ENCODE peak calls at places on chromosomes 13 and 19, in six cellular contexts. C is caudate nucleus; B is activated naive CD4-positive, alpha-beta T cell treated with anti-CD3 and anti-CD28 coated beads, Interleukin-2, amount 50 U/mL, for 72 hours; L is NCI-H1694; A is fibroblast of lung; Z is T-helper 2 cell treated with Interferon-gamma antibody and Interleukin-4, amounts not matched to agents 5 μg/mL and 100 μg/mL, for 36 hours. G is an unnamed sample.

GRCh38 chr13:51714663-51715168 is 89.2 kb downstream of the DHRS12 start:
- DNase-seq in C (no peak), B (no peak), L (no peak), A (peak; percentile 76), Z (no peak), G (peak; percentile 83)

GRCh38 chr13:96075953-96076543 is 13.9 kb upstream of the HS6ST3 start:
- DNase-seq in C (no peak), B (no peak), L (no peak), A (no peak), Z (no peak), G (no peak)

GRCh38 chr13:112968380-112968909 is 569 bp upstream of the MCF2L start:
- DNase-seq in C (no peak), B (peak; percentile 68), L (no peak), A (no peak), Z (no peak), G (no peak)

GRCh38 chr19:535017-535835 is 3.7 kb downstream of the CDC34 start:
- DNase-seq in C (no peak), B (no peak), L (no peak), A (no peak), Z (no peak), G (no peak)

GRCh38 chr13:108961542-108962125 is 332.2 kb downstream of the MYO16 start:
- DNase-seq in C (no peak), B (no peak), L (peak; percentile 66), A (peak; percentile 43), Z (no peak), G (peak; percentile 19)

GRCh38 chr19:28289294-28290063 is 923.5 kb downstream of the UQCRFS1 start:
- DNase-seq in C (peak; percentile 43), B (no peak), L (peak; percentile 27), A (peak; percentile 77), Z (no peak), G (no peak)

GRCh38 chr13:33140161-33140560 is 123.9 kb downstream of the KL start:
- DNase-seq in C (no peak), B (no peak), L (peak; percentile 18), A (no peak), Z (no peak), G (no peak)

GRCh38 chr19:47203254-47203653 is 27.7 kb downstream of the BBC3 start:
- DNase-seq in C (no peak), B (no peak), L (no peak), A (no peak), Z (no peak), G (no peak)

GRCh38 chr13:84962141-84962750 is 837.0 kb downstream of the SLITRK6 start:
- DNase-seq in C (no peak), B (no peak), L (no peak), A (no peak), Z (no peak), G (no peak)

GRCh38 chr13:89965252-89965651 is 1382.2 kb upstream of the MIR17HG start:
- DNase-seq in C (no peak), B (no peak), L (no peak), A (no peak), Z (no peak), G (no peak)

GRCh38 chr13:80116107-80116506 is 224.8 kb downstream of the SPRY2 start:
- DNase-seq in C (no peak), B (no peak), L (no peak), A (peak; percentile 86), Z (no peak), G (no peak)

GRCh38 chr13:103067751-103068563 is 1.7 kb upstream of the SLC10A2 start:
- DNase-seq in C (no peak), B (no peak), L (no peak), A (no peak), Z (no peak), G (no peak)

G was measured in keratinocyte.